ENCODE peak calls at places on chromosomes 3 and 15, in five cellular contexts. One of them, this sample, is unnamed.

GRCh38 chr3:49638445-49638844 is 35.7 kb upstream of the APEH start:
- DNase-seq in A549: peak; percentile 57
- DNase-seq in HepG2: no peak
- DNase-seq in K562: peak; percentile 81
- DNase-seq in H1: no peak
- DNase-seq in this sample: no peak

GRCh38 chr15:81166949-81167816 is 29.5 kb upstream of the IL16 start:
- DNase-seq in K562: peak; percentile 65
- DNase-seq in HepG2: no peak
- DNase-seq in H1: no peak
- DNase-seq in A549: no peak
- DNase-seq in this sample: no peak

GRCh38 chr3:2029559-2029958 is 69.1 kb upstream of the CNTN4 start:
- DNase-seq in A549: no peak
- DNase-seq in K562: no peak
- DNase-seq in H1: no peak
- DNase-seq in HepG2: no peak
- DNase-seq in this sample: no peak

GRCh38 chr3:189772584-189772983 is 141.4 kb downstream of the TP63 start:
- DNase-seq in A549: peak; percentile 16
- DNase-seq in K562: no peak
- DNase-seq in HepG2: no peak
- DNase-seq in H1: no peak
- DNase-seq in this sample: no peak

GRCh38 chr3:28738425-28738824 is 389.8 kb upstream of the AZI2 start:
- DNase-seq in K562: no peak
- DNase-seq in H1: no peak
- DNase-seq in HepG2: no peak
- DNase-seq in A549: no peak
- DNase-seq in this sample: no peak

GRCh38 chr15:56757884-56758283 is 24.6 kb upstream of the ZNF280D start:
- DNase-seq in HepG2: no peak
- DNase-seq in A549: no peak
- DNase-seq in H1: no peak
- DNase-seq in K562: no peak
- DNase-seq in this sample: no peak

GRCh38 chr15:63348392-63348791 is 33.3 kb downstream of the CA12 start:
- DNase-seq in A549: peak; percentile 41
- DNase-seq in HepG2: no peak
- DNase-seq in H1: no peak
- DNase-seq in K562: no peak
- DNase-seq in this sample: peak; percentile 78

GRCh38 chr15:39583586-39584265 is 2.8 kb downstream of the THBS1 start:
- DNase-seq in H1: no peak
- DNase-seq in A549: peak; percentile 33
- DNase-seq in K562: peak; percentile 38
- DNase-seq in HepG2: peak; percentile 25
- DNase-seq in this sample: peak; percentile 60

GRCh38 chr3:81466161-81466560 is 295.3 kb downstream of the GBE1 start:
- DNase-seq in H1: no peak
- DNase-seq in A549: no peak
- DNase-seq in HepG2: no peak
- DNase-seq in K562: no peak
- DNase-seq in this sample: no peak

GRCh38 chr3:81463761-81464160 is 297.7 kb downstream of the GBE1 start:
- DNase-seq in HepG2: no peak
- DNase-seq in H1: no peak
- DNase-seq in A549: no peak
- DNase-seq in K562: no peak
- DNase-seq in this sample: no peak

GRCh38 chr3:81465510-81465909 is 295.9 kb downstream of the GBE1 start:
- DNase-seq in K562: no peak
- DNase-seq in H1: no peak
- DNase-seq in A549: no peak
- DNase-seq in HepG2: no peak
- DNase-seq in this sample: peak; percentile 82

GRCh38 chr3:81459733-81460132 is 301.7 kb downstream of the GBE1 start:
- DNase-seq in H1: no peak
- DNase-seq in A549: no peak
- DNase-seq in HepG2: no peak
- DNase-seq in K562: no peak
- DNase-seq in this sample: no peak

GRCh38 chr3:81462921-81463320 is 298.5 kb downstream of the GBE1 start:
- DNase-seq in HepG2: peak; percentile 77
- DNase-seq in H1: no peak
- DNase-seq in K562: no peak
- DNase-seq in A549: no peak
- DNase-seq in this sample: no peak
- TF ChIP-seq JUN in HepG2: no peak
- TF ChIP-seq JUN in H1: no peak
- TF ChIP-seq JUN in K562: no peak
- TF ChIP-seq JUN in A549: no peak
- TF ChIP-seq JUN in this sample: no peak

GRCh38 chr15:74799255-74799842 is 13.3 kb upstream of the LMAN1L start:
- DNase-seq in A549: no peak
- DNase-seq in K562: no peak
- DNase-seq in HepG2: no peak
- DNase-seq in H1: no peak
- DNase-seq in this sample: no peak
- H3K27ac ChIP-seq in A549: no peak overlapping the region
- H3K27ac ChIP-seq in K562: no peak overlapping the region
- H3K27ac ChIP-seq in HepG2: no peak overlapping the region
- H3K27ac ChIP-seq in H1: no peak overlapping the region
- H3K27ac ChIP-seq in this sample: no peak overlapping the region

GRCh38 chr3:185744997-185745843 is 79.6 kb downstream of the IGF2BP2 start:
- DNase-seq in K562: no peak
- DNase-seq in H1: no peak
- DNase-seq in HepG2: peak; percentile 39
- DNase-seq in A549: peak; percentile 29
- DNase-seq in this sample: peak; percentile 81

GRCh38 chr3:185750015-185750414 is 74.8 kb downstream of the IGF2BP2 start:
- DNase-seq in HepG2: peak; percentile 68
- DNase-seq in A549: no peak
- DNase-seq in H1: peak; percentile 42
- DNase-seq in K562: no peak
- DNase-seq in this sample: no peak

GRCh38 chr3:185750702-185751101 is 74.1 kb downstream of the IGF2BP2 start:
- DNase-seq in HepG2: no peak
- DNase-seq in K562: no peak
- DNase-seq in H1: no peak
- DNase-seq in A549: no peak
- DNase-seq in this sample: no peak

DNA sequence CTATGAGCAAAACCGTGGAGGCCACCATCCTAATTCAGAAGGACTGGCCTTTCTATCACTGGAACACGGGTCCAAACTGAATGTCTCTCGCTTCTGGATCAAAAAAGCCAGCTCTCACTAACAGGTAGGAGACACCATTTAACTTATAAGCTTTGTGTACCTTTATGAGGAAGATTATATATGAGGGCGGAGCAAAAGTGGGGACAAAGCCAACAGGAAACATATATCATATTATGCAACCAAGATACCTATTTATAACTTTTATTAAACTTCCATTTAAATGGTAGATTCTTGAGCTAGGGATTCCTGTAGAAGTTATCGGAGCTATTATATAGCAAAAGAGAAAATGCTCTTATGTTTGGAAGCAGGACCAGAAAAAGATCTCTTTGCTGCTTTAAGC is 78.4 kb downstream of the IGF2BP2 start:
- DNase-seq in K562: no peak
- DNase-seq in HepG2: no peak
- DNase-seq in A549: no peak
- DNase-seq in H1: no peak
- DNase-seq in this sample: peak; percentile 54
- TF ChIP-seq JUN in K562: no peak
- TF ChIP-seq JUN in HepG2: no peak
- TF ChIP-seq JUN in A549: no peak
- TF ChIP-seq JUN in H1: no peak
- TF ChIP-seq JUN in this sample: no peak

GRCh38 chr15:22948056-22948455 is 32.1 kb downstream of the CYFIP1 start:
- DNase-seq in H1: no peak
- DNase-seq in HepG2: no peak
- DNase-seq in K562: no peak
- DNase-seq in A549: no peak
- DNase-seq in this sample: no peak
- H3K27ac ChIP-seq in H1: no peak overlapping the region
- H3K27ac ChIP-seq in HepG2: no peak overlapping the region
- H3K27ac ChIP-seq in K562: no peak overlapping the region
- H3K27ac ChIP-seq in A549: no peak overlapping the region
- H3K27ac ChIP-seq in this sample: no peak overlapping the region

GRCh38 chr3:84960581-84960980 is 1.8 kb downstream of the CADM2 start:
- DNase-seq in HepG2: no peak
- DNase-seq in H1: no peak
- DNase-seq in A549: no peak
- DNase-seq in K562: no peak
- DNase-seq in this sample: no peak
- TF ChIP-seq JUN in HepG2: no peak
- TF ChIP-seq JUN in H1: no peak
- TF ChIP-seq JUN in A549: no peak
- TF ChIP-seq JUN in K562: no peak
- TF ChIP-seq JUN in this sample: no peak

DNA sequence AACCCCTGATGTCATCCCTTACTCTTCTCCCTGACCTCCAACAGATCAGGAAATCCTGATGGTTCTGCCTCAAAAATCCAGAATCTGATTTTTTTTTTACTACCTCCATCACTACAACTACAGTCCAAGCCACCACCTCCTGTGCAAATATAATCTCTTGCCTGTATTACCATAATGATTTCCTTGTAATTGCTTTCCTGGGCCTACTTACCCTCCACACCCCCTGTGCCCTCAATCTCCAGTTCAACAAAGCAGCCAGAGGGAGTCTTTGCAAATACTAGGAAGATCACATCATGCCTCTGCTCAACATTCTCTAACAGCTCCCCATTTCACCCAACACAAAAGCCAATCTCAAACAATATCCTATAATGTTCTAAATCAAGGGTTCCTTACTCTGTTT is 159.9 kb downstream of the FMN1 start:
- DNase-seq in H1: no peak
- DNase-seq in A549: no peak
- DNase-seq in K562: no peak
- DNase-seq in HepG2: no peak
- DNase-seq in this sample: no peak
- H3K27ac ChIP-seq in H1: no peak overlapping the region
- H3K27ac ChIP-seq in A549: no peak overlapping the region
- H3K27ac ChIP-seq in K562: no peak overlapping the region
- H3K27ac ChIP-seq in HepG2: no peak overlapping the region
- H3K27ac ChIP-seq in this sample: no peak overlapping the region

DNA sequence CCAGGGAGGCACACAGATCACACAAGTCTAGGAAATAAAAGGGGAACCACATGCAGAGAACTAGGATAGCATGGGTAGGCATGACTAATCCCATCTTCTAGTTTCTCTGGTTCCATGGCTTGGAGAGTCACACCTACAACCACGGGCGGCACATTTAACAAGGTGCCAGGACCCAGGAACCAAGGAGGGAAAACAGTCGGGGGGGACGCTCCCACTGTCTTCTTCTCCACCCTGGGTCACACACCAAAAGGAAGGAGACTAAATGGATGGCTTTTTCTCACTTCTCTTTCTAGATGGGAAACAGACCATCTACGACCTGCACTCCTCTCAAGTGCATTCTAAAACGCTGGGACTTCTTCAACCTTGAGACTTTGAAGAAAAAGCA is 4.6 kb upstream of the SMCO1 start:
- DNase-seq in K562: no peak
- DNase-seq in HepG2: no peak
- DNase-seq in H1: no peak
- DNase-seq in A549: no peak
- DNase-seq in this sample: no peak
- TF ChIP-seq JUN in K562: no peak
- TF ChIP-seq JUN in HepG2: no peak
- TF ChIP-seq JUN in H1: no peak
- TF ChIP-seq JUN in A549: no peak
- TF ChIP-seq JUN in this sample: no peak

GRCh38 chr3:22007376-22007775 is 256.4 kb upstream of the ZNF385D start:
- DNase-seq in A549: no peak
- DNase-seq in H1: no peak
- DNase-seq in K562: no peak
- DNase-seq in HepG2: no peak
- DNase-seq in this sample: no peak
- H3K27ac ChIP-seq in A549: no peak overlapping the region
- H3K27ac ChIP-seq in H1: no peak overlapping the region
- H3K27ac ChIP-seq in K562: no peak overlapping the region
- H3K27ac ChIP-seq in HepG2: no peak overlapping the region
- H3K27ac ChIP-seq in this sample: no peak overlapping the region

This sample was measured in endothelial cell of umbilical vein.